ENCODE peak calls at places on chromosomes 5 and 9, in four cellular contexts. G, K, D and Z are unnamed samples. For H3K9me3, the result is how much of the 10 kb centered on the place peaks cover.

GRCh38 chr5:32110081-32110696 is 63.9 kb downstream of the GOLPH3 start:
- DNase-seq in G (no peak), K (no peak), D (no peak), Z (no peak)

GRCh38 chr9:84301851-84302250 is 38.7 kb downstream of the SLC28A3 start:
- DNase-seq in G (no peak), K (peak), D (no peak), Z (no peak)

GRCh38 chr9:129230302-129230701 is 52.2 kb upstream of the IER5L start:
- DNase-seq in G (no peak), K (no peak), D (no peak), Z (no peak)

GRCh38 chr9:89496645-89497044 is 1.3 kb downstream of the SEMA4D start:
- DNase-seq in G (no peak), K (no peak), D (no peak), Z (no peak)

GRCh38 chr9:123832176-123832575 is 97.8 kb downstream of the DENND1A start:
- DNase-seq in G (no peak), K (no peak), D (no peak), Z (no peak)

GRCh38 chr5:166211640-166212039 is 2079.8 kb upstream of the WWC1 start:
- DNase-seq in G (no peak), K (no peak), D (no peak), Z (no peak)

GRCh38 chr5:73454379-73455036 is 5.9 kb upstream of the FOXD1 start:
- DNase-seq in G (no peak), K (peak), D (peak), Z (peak)

GRCh38 chr9:27431573-27431972 is 92.5 kb upstream of the IFNK start:
- DNase-seq in G (no peak), K (no peak), D (no peak), Z (no peak)

GRCh38 chr5:31124026-31124425 is 69.5 kb upstream of the CDH6 start:
- DNase-seq in G (no peak), K (no peak), D (no peak), Z (no peak)

GRCh38 chr5:133365738-133366137 is 246.6 kb downstream of the FSTL4 start:
- DNase-seq in G (no peak), K (no peak), D (no peak), Z (no peak)

GRCh38 chr5:95178046-95178651 is 106.7 kb downstream of the MCTP1 start:
- DNase-seq in G (no peak), K (no peak), D (no peak), Z (no peak)

GRCh38 chr5:56050566-56051292 is 56.0 kb upstream of the IL6ST start:
- DNase-seq in G (no peak), K (no peak), D (no peak), Z (no peak)

GRCh38 chr5:111129938-111130337 is 37.8 kb downstream of the WDR36 start:
- DNase-seq in G (no peak), K (peak), D (no peak), Z (no peak)

GRCh38 chr5:172646716-172647285 is 5.7 kb downstream of the NEURL1B start:
- DNase-seq in G (peak), K (peak), D (no peak), Z (no peak)

GRCh38 chr5:82513739-82514138 is 235.6 kb upstream of the RPS23 start:
- DNase-seq in G (no peak), K (no peak), D (no peak), Z (no peak)

GRCh38 chr5:156181656-156182055 is 145.3 kb upstream of the SGCD start:
- DNase-seq in G (no peak), K (peak), D (no peak), Z (no peak)

GRCh38 chr5:65209341-65209740 is 272.4 kb downstream of the ADAMTS6 start:
- DNase-seq in G (no peak), K (peak), D (no peak), Z (no peak)

GRCh38 chr5:132030610-132031009 is 19.2 kb upstream of the ACSL6 start:
- DNase-seq in G (no peak), K (no peak), D (no peak), Z (no peak)
- H3K9me3 ChIP-seq in G (under half), K (under half), D (under half), Z (under half)

GRCh38 chr9:121284733-121285451 is 16.9 kb downstream of the GSN start:
- DNase-seq in G (peak), K (no peak), D (no peak), Z (no peak)
- H3K27ac ChIP-seq in G (peak), K (no peak), D (no peak), Z (no peak)

GRCh38 chr9:96279927-96280326 is 22.0 kb downstream of the HSD17B3 start:
- DNase-seq in G (no peak), K (no peak), D (no peak), Z (no peak)
- H3K9me3 ChIP-seq in G (under half), K (under half), D (under half), Z (under half)

GRCh38 chr9:93039456-93039855 is 19.0 kb upstream of the SUSD3 start:
- DNase-seq in G (no peak), K (no peak), D (no peak), Z (no peak)

GRCh38 chr9:93037476-93037971 is 21.0 kb upstream of the SUSD3 start:
- DNase-seq in G (no peak), K (no peak), D (no peak), Z (no peak)

GRCh38 chr9:93040409-93040808 is 18.1 kb upstream of the SUSD3 start:
- DNase-seq in G (no peak), K (no peak), D (no peak), Z (no peak)

GRCh38 chr9:93039976-93040375 is 18.5 kb upstream of the SUSD3 start:
- DNase-seq in G (no peak), K (no peak), D (no peak), Z (no peak)

DNA sequence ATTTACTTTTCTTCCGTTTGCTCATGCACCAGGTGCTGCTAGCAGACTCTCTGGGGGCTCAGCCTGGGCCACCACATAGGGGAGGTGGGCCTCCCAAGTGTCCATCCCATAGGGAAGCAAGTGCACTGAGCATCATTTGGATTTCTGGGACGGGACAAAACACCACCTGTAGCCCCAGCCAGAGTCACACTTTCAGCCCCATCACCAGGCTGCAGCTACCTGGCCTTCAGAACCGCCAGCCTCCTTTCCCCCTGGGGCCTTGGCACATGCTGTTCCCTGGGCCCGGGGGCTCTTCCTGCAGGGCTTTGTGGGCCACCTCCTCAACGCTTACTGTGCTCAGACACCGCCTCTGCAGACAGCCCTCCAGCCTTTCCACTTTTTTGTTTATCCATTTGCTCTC is 19.6 kb upstream of the SUSD3 start:
- DNase-seq in G (no peak), K (no peak), D (no peak), Z (no peak)
- H3K27ac ChIP-seq in G (no peak), K (no peak), D (no peak), Z (peak)

DNA sequence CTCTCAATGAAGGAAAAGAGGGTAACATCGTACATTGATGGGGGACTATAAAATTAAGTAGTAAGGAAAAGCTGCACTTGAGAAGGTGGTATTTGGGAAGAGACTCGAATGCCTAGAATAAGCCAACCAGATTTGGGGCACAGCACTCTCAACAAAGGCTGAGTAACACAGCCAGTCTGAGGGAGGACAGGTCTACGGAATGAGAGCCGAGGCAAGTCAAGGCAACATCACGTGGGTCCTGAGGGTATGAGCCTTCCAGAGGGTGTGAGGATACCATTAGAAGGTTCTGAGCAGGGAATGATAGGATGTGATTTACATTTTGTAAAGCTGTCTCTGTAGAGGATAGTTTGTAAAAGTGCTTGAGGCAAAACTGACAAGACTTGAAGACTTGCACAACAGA is 434.1 kb downstream of the RAB3C start:
- DNase-seq in G (no peak), K (no peak), D (no peak), Z (no peak)
- H3K9me3 ChIP-seq in G (under half), K (under half), D (under half), Z (under half)

DNA sequence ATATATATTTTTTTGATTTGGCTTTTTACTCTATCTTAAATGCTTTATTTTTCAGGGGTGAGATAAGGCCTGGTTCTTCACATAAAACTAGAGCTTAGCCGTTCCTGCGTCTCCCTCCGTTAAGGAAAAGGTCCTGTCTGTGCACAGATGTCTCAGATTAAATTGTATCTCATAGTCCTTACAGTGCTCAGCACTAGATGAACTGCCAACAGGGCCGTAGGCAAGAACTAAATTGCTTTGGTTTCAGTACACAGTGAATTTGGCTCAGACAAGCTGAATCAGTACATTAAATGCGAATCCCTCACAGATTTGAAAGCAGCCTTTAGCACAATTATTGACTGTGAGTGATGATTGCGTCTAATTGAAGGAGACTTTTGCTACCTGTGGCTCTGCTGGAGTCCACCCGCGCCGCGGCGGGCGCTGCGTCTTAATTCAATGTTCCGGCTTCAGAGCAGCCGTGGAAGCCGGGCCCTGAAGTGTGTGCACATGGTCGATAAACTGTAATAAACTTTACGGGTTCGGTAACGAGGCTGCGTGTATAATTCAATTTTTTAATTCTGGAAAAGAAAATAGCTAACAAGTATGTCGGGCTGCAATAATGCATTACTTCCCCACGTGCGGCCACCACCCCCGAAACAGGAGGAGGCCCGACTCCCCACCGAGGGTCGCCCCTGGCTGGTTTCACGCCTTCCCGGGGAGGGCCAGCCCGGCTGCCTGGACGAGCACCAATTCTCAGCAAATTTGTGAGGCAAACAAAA is 269.6 kb upstream of the IRX1 start:
- DNase-seq in G (no peak), K (no peak), D (no peak), Z (no peak)
- H3K27ac ChIP-seq in G (no peak), K (no peak), D (no peak), Z (no peak)